ENCODE peak calls at places on chromosomes 12 and 14, in six cellular contexts. A, M, E, I, W and C are unnamed samples.

GRCh38 chr14:95361373-95362179 is 41.9 kb upstream of the CLMN start:
- DNase-seq in A (peak; percentile 65), M (no peak), E (peak; percentile 66), I (peak; percentile 49), W (no peak), C (peak; percentile 72)

GRCh38 chr14:90903101-90903500 is 86.9 kb upstream of the TTC7B start:
- DNase-seq in A (no peak), M (peak; percentile 36), E (peak; percentile 46), I (no peak), W (peak; percentile 74), C (peak; percentile 65)

GRCh38 chr12:43578782-43579181 is 26.8 kb upstream of the ADAMTS20 start:
- DNase-seq in A (no peak), M (no peak), E (no peak), I (no peak), W (no peak), C (no peak)

GRCh38 chr12:19144287-19144686 is 14.8 kb downstream of the PLEKHA5 start:
- DNase-seq in A (no peak), M (no peak), E (no peak), I (no peak), W (no peak), C (no peak)

GRCh38 chr12:6914246-6914947 is at the start of gene ENO2:
- DNase-seq in A (peak; percentile 86), M (peak; percentile 83), E (peak; percentile 68), I (peak; percentile 77), W (no peak), C (no peak)

GRCh38 chr14:95128140-95128539 is 29.2 kb downstream of the DICER1 start:
- DNase-seq in A (no peak), M (no peak), E (no peak), I (no peak), W (no peak), C (no peak)

GRCh38 chr12:7966558-7966957 is 30.6 kb upstream of the SLC2A3 start:
- DNase-seq in A (no peak), M (no peak), E (no peak), I (no peak), W (no peak), C (peak; percentile 19)

GRCh38 chr14:88597601-88598000 is 34.8 kb downstream of the ZC3H14 start:
- DNase-seq in A (no peak), M (no peak), E (no peak), I (no peak), W (no peak), C (no peak)

GRCh38 chr12:132568301-132568700 is 42.1 kb downstream of the LRCOL1 start:
- DNase-seq in A (no peak), M (no peak), E (no peak), I (no peak), W (no peak), C (no peak)

GRCh38 chr14:104819361-104819771 is 18.5 kb downstream of the ZBTB42 start:
- DNase-seq in A (no peak), M (no peak), E (peak; percentile 23), I (no peak), W (no peak), C (no peak)

GRCh38 chr12:9787340-9787737 is 26.6 kb upstream of the CD69 start:
- DNase-seq in A (no peak), M (no peak), E (no peak), I (no peak), W (no peak), C (no peak)

GRCh38 chr14:22200977-22201605 is 387.9 kb downstream of the DAD1 start:
- DNase-seq in A (no peak), M (no peak), E (no peak), I (no peak), W (peak; percentile 48), C (no peak)

GRCh38 chr12:67391034-67391433 is 121.9 kb downstream of the CAND1 start:
- DNase-seq in A (no peak), M (no peak), E (no peak), I (no peak), W (no peak), C (no peak)

GRCh38 chr12:132764231-132764630 is 2.6 kb upstream of the ANKLE2 start:
- DNase-seq in A (peak; percentile 32), M (no peak), E (no peak), I (peak; percentile 13), W (no peak), C (no peak)

GRCh38 chr12:102702447-102703114 is 214.5 kb downstream of the PAH start:
- DNase-seq in A (no peak), M (no peak), E (peak; percentile 70), I (no peak), W (peak; percentile 35), C (peak; percentile 70)

GRCh38 chr12:46391630-46392029 is 19.1 kb upstream of the SLC38A2 start:
- DNase-seq in A (no peak), M (no peak), E (no peak), I (no peak), W (no peak), C (no peak)

GRCh38 chr12:64696065-64696741 is 63.0 kb downstream of the GNS start:
- DNase-seq in A (no peak), M (no peak), E (no peak), I (no peak), W (peak; percentile 36), C (no peak)

GRCh38 chr12:79127268-79127895 is 262.8 kb downstream of the SYT1 start:
- DNase-seq in A (no peak), M (no peak), E (no peak), I (no peak), W (peak; percentile 16), C (no peak)

GRCh38 chr12:42180990-42181611 is 36.4 kb upstream of the GXYLT1 start:
- DNase-seq in A (no peak), M (no peak), E (no peak), I (no peak), W (no peak), C (no peak)

GRCh38 chr14:85991156-85991555 is 461.2 kb downstream of the FLRT2 start:
- DNase-seq in A (no peak), M (no peak), E (no peak), I (no peak), W (no peak), C (no peak)

GRCh38 chr12:14948672-14949071 is 10.3 kb upstream of the ERP27 start:
- DNase-seq in A (no peak), M (no peak), E (no peak), I (no peak), W (no peak), C (peak; percentile 67)

GRCh38 chr12:10941916-10942607 is 3.0 kb upstream of the TAS2R14 start:
- DNase-seq in A (no peak), M (no peak), E (no peak), I (no peak), W (peak; percentile 58), C (no peak)

GRCh38 chr14:30180219-30180618 is 252.6 kb upstream of the PRKD1 start:
- DNase-seq in A (no peak), M (no peak), E (no peak), I (no peak), W (no peak), C (no peak)

GRCh38 chr12:3724096-3724805 is 28.7 kb downstream of the CRACR2A start:
- DNase-seq in A (no peak), M (no peak), E (no peak), I (no peak), W (no peak), C (no peak)

GRCh38 chr12:50606675-50607379 is 102.0 kb downstream of the DIP2B start:
- DNase-seq in A (no peak), M (no peak), E (no peak), I (no peak), W (no peak), C (no peak)

GRCh38 chr12:54377797-54378515 is 6.6 kb downstream of the ZNF385A start:
- DNase-seq in A (peak; percentile 39), M (no peak), E (no peak), I (no peak), W (no peak), C (no peak)

GRCh38 chr12:54381136-54381535 is 3.4 kb downstream of the ZNF385A start:
- DNase-seq in A (no peak), M (no peak), E (no peak), I (no peak), W (no peak), C (no peak)

GRCh38 chr12:54378791-54379400 is 5.6 kb downstream of the ZNF385A start:
- DNase-seq in A (peak; percentile 84), M (no peak), E (peak; percentile 70), I (peak; percentile 83), W (no peak), C (peak; percentile 65)

GRCh38 chr12:54376596-54377468 is 7.7 kb downstream of the ZNF385A start:
- DNase-seq in A (peak; percentile 61), M (no peak), E (no peak), I (no peak), W (no peak), C (no peak)

GRCh38 chr12:54379401-54380201 is 4.9 kb downstream of the ZNF385A start:
- DNase-seq in A (peak; percentile 96), M (peak; percentile 87), E (peak; percentile 94), I (peak; percentile 94), W (peak; percentile 48), C (peak; percentile 93)
- H3K27ac ChIP-seq in A (peak overlapping the region; percentile 76), M (no peak overlapping the region), E (peak overlapping the region; percentile 73), I (peak overlapping the region; percentile 76), W (peak overlapping the region; percentile 39), C (peak overlapping the region; percentile 55)

DNA sequence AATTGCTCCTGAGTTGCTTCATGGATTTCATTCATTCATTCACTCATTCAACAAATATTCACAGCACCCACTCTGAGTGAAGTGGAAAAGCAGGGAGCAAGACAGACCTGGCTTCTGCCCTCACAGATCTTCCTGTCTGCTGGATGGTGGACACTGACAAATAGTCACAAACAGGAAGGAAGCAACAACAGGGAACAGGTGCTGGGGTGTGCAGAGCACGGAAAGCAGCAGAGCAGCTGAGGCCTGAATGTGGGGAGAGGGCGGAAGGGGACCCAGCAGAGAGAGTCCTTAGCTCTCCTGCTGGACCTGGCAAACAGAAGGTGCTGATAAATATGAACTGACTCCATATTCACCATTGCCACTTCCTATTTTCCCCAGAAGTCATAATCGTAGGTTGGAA is 54.4 kb downstream of the SETD3 start:
- DNase-seq in A (no peak), M (no peak), E (no peak), I (no peak), W (no peak), C (no peak)
- H3K27ac ChIP-seq in A (peak overlapping the region; percentile 59), M (no peak overlapping the region), E (no peak overlapping the region), I (no peak overlapping the region), W (no peak overlapping the region), C (no peak overlapping the region)

GRCh38 chr12:118188690-118189371 is 52.9 kb downstream of the PEBP1 start:
- DNase-seq in A (peak; percentile 69), M (no peak), E (no peak), I (peak; percentile 41), W (no peak), C (no peak)
- H3K27ac ChIP-seq in A (peak overlapping the region; percentile 19), M (no peak overlapping the region), E (peak overlapping the region; percentile 47), I (peak overlapping the region; percentile 20), W (no peak overlapping the region), C (no peak overlapping the region)

DNA sequence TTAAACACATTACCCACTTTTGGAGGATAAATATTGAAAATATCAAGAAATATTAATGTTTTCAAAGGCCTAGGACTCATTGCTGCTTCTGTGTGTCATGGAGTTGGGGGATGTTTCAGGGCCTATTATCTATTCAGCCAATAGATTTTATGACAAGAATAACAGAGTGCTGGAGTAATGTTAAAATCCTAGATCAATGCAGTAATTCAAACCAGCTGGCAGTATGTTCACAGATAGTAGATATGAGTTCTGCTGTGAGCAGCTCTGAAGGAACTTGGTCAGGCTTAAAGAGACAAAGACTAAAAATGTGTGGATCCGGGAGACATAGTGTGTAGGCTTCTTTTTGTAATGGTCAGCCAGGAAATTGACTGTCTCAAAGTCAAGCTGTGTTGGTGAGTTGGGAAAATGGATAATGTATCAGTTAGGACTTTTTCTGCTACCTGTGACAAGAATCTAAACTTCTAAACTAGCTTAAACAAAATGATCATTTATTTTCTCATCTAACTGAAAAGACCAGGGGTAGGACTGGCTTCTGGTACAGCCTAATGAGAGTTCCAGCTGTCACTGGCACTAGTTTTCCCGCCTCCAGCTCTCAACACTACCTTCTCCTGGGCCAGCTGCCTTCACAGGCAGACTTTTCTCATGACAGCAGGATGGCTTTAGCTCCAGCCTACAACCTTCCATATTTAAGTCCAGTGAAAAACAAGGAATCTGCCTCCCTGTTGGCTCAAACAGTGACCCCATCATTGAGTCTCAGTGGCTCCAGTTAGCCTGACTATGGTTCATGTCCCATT is 16.3 kb upstream of the POLR3B start:
- DNase-seq in A (no peak), M (no peak), E (no peak), I (no peak), W (no peak), C (peak; percentile 57)
- H3K27ac ChIP-seq in A (peak overlapping the region; percentile 76), M (no peak overlapping the region), E (peak overlapping the region; percentile 73), I (peak overlapping the region; percentile 72), W (peak overlapping the region; percentile 45), C (no peak overlapping the region)